ENCODE peak calls at places on chromosomes 11 and 22, in ten cellular contexts. Q, I, A, W, T, F, S, Y, V and R are unnamed samples.
A peak's percentile ranks its signal among the peaks of the same experiment; 100 is the strongest.

GRCh38 chr11:61362542-61362875 is 335 bp downstream of the TMEM138 start:
- DNase-seq in Q (peak; percentile 44), S (no peak), W (peak; percentile 23), F (peak; percentile 43), V (peak; percentile 49), T (no peak), I (no peak), A (peak; percentile 55), Y (no peak), R (no peak)

GRCh38 chr22:32589007-32589406 is 114.4 kb downstream of the FBXO7 start:
- DNase-seq in W (no peak), S (no peak), V (peak; percentile 46), F (no peak), I (no peak), Y (no peak), A (no peak), T (no peak), Q (no peak), R (no peak)

GRCh38 chr22:47188337-47189055 is 426.0 kb downstream of the TBC1D22A start:
- DNase-seq in Q (no peak), F (no peak), V (no peak), S (no peak), T (no peak), A (no peak), W (no peak), Y (no peak), I (no peak), R (peak; percentile 13)

GRCh38 chr11:111634981-111635705 is 32.9 kb downstream of the SIK2 start:
- DNase-seq in I (no peak), F (peak; percentile 81), S (no peak), Y (peak; percentile 37), V (peak; percentile 33), A (no peak), W (no peak), Q (no peak), T (no peak), R (no peak)

GRCh38 chr11:78149646-78150045 is 10.2 kb upstream of the ALG8 start:
- DNase-seq in Q (no peak), T (peak; percentile 18), I (no peak), S (no peak), Y (no peak), W (no peak), A (no peak), V (peak; percentile 55), F (peak; percentile 35), R (no peak)

GRCh38 chr22:30226192-30226832 is 20.2 kb downstream of the LIF start:
- DNase-seq in W (no peak), S (no peak), F (peak; percentile 77), V (no peak), Q (no peak), A (no peak), T (no peak), Y (no peak), I (no peak), R (no peak)

GRCh38 chr11:126862664-126863247 is 137.8 kb downstream of the KIRREL3 start:
- DNase-seq in V (no peak), Q (peak; percentile 7), W (no peak), F (no peak), A (peak; percentile 22), Y (no peak), T (no peak), S (no peak), I (no peak), R (no peak)

GRCh38 chr22:42702675-42703074 is 18.0 kb downstream of the A4GALT start:
- DNase-seq in I (no peak), Q (no peak), V (no peak), T (no peak), A (no peak), F (no peak), Y (no peak), S (no peak), W (no peak), R (no peak)

GRCh38 chr11:57214494-57214893 is 22.6 kb downstream of the APLNR start:
- DNase-seq in I (no peak), S (no peak), Y (peak; percentile 11), W (no peak), F (peak; percentile 36), Q (no peak), V (peak; percentile 80), T (no peak), A (peak; percentile 35), R (no peak)

GRCh38 chr22:27815826-27816530 is 14.4 kb upstream of the MN1 start:
- DNase-seq in Y (no peak), W (no peak), V (no peak), F (no peak), A (no peak), I (no peak), T (no peak), Q (no peak), S (no peak), R (no peak)

GRCh38 chr11:113477321-113477720 is 2.1 kb upstream of the DRD2 start:
- DNase-seq in T (no peak), I (no peak), S (peak; percentile 87), V (no peak), Y (no peak), W (no peak), F (no peak), A (peak; percentile 36), Q (no peak), R (no peak)

GRCh38 chr11:134276396-134277175 is 407 bp downstream of the GLB1L3 start:
- DNase-seq in I (no peak), V (no peak), T (no peak), S (no peak), Y (no peak), W (no peak), F (no peak), Q (no peak), A (no peak), R (peak; percentile 28)

GRCh38 chr22:47107431-47107830 is 345.0 kb downstream of the TBC1D22A start:
- DNase-seq in W (peak; percentile 8), S (no peak), I (no peak), V (peak; percentile 61), Y (peak; percentile 21), T (no peak), Q (no peak), A (no peak), F (peak; percentile 69), R (no peak)